ENCODE peak calls at places on chromosomes 7 and 10, in seven cellular contexts. T is NCI-H345, R is KG1, L is T-helper 17 cell, X is dermis microvascular lymphatic vessel endothelial cell, D is NCI-H226, B is spleen. Y is an unnamed sample.

GRCh38 chr7:135181261-135181928 is 10.9 kb upstream of the CYREN start:
- DNase-seq in B (no peak), T (no peak), R (no peak), D (no peak), L (no peak), X (no peak), Y (no peak)

GRCh38 chr7:155219154-155219531 is 78.5 kb upstream of the INSIG1 start:
- DNase-seq in L (no peak), X (no peak), T (no peak), B (peak; percentile 33), R (no peak), D (no peak), Y (no peak)

GRCh38 chr7:101410743-101411476 is 48.2 kb downstream of the COL26A1 start:
- DNase-seq in L (no peak), R (no peak), D (no peak), B (no peak), T (no peak), X (peak; percentile 34), Y (peak; percentile 42)

GRCh38 chr7:151023211-151023610 is 1.1 kb downstream of the ATG9B start:
- DNase-seq in X (no peak), D (no peak), L (no peak), T (no peak), B (no peak), R (no peak), Y (no peak)

GRCh38 chr10:16803464-16803863 is 13.8 kb downstream of the RSU1 start:
- DNase-seq in R (no peak), D (no peak), L (no peak), T (no peak), B (no peak), X (no peak), Y (no peak)

GRCh38 chr7:28955723-28956607 is 2.2 kb downstream of the TRIL start:
- DNase-seq in X (peak; percentile 77), T (peak; percentile 71), R (no peak), L (no peak), B (peak; percentile 90), D (peak; percentile 57), Y (peak; percentile 32)

GRCh38 chr10:14588084-14588937 is 186.4 kb downstream of the FAM107B start:
- DNase-seq in X (peak; percentile 96), R (no peak), B (no peak), D (no peak), T (no peak), L (no peak), Y (no peak)

GRCh38 chr10:58414270-58415041 is 29.2 kb downstream of the TFAM start:
- DNase-seq in B (no peak), X (no peak), L (no peak), T (no peak), R (no peak), D (peak; percentile 48), Y (no peak)

GRCh38 chr10:35639651-35640311 is 2.3 kb downstream of the FZD8 start:
- DNase-seq in B (peak; percentile 79), X (peak; percentile 49), D (no peak), T (peak; percentile 8), R (no peak), L (no peak), Y (no peak)

GRCh38 chr10:14253079-14253478 is 77.6 kb downstream of the FRMD4A start:
- DNase-seq in X (no peak), T (no peak), B (no peak), R (no peak), D (peak; percentile 69), L (no peak), Y (no peak)

GRCh38 chr7:117875566-117875965 is 2.3 kb upstream of the CTTNBP2 start:
- DNase-seq in R (no peak), D (no peak), L (no peak), T (peak; percentile 28), B (no peak), X (no peak), Y (no peak)

GRCh38 chr10:79136227-79137005 is 67.7 kb downstream of the ZMIZ1 start:
- DNase-seq in R (peak; percentile 20), L (no peak), T (no peak), B (no peak), D (no peak), X (no peak), Y (no peak)

GRCh38 chr7:28658392-28658791 is 246.1 kb downstream of the CREB5 start:
- DNase-seq in R (no peak), D (no peak), B (no peak), L (no peak), X (no peak), T (no peak), Y (no peak)

GRCh38 chr7:127588697-127589482 is 679 bp downstream of the ARF5 start:
- DNase-seq in B (no peak), R (no peak), T (peak; percentile 68), D (peak; percentile 47), X (peak; percentile 59), L (no peak), Y (no peak)

GRCh38 chr10:68829494-68829893 is 2.2 kb downstream of the STOX1 start:
- DNase-seq in L (no peak), X (no peak), T (no peak), B (no peak), D (no peak), R (no peak), Y (no peak)

GRCh38 chr7:82534687-82535086 is 91.1 kb upstream of the CACNA2D1 start:
- DNase-seq in D (peak; percentile 88), X (peak; percentile 21), R (no peak), L (no peak), T (no peak), B (no peak), Y (no peak)